ENCODE peak calls at places on chromosomes 16 and 17, in six cellular contexts. S is K562, T is GM12891, Z is H1, U is HepG2, G is GM12878. L is an unnamed sample.

GRCh38 chr17:70767102-70767701 is 597.9 kb downstream of the KCNJ2 start:
- DNase-seq in U (peak), Z (no peak), G (no peak), S (peak), T (peak), L (no peak)

GRCh38 chr17:74206332-74206818 is 2.9 kb downstream of the RPL38 start:
- DNase-seq in S (no peak), U (no peak), G (no peak), T (no peak), Z (no peak), L (no peak)

GRCh38 chr17:51818777-51819176 is 339.7 kb downstream of the CA10 start:
- DNase-seq in S (no peak), G (no peak), T (no peak), Z (no peak), U (no peak), L (no peak)

GRCh38 chr17:34826332-34826731 is 134.9 kb downstream of the CCT6B start:
- DNase-seq in T (no peak), G (no peak), U (no peak), S (peak), Z (no peak), L (no peak)

GRCh38 chr17:65987988-65988387 is 203.9 kb downstream of the CEP112 start:
- DNase-seq in Z (no peak), G (peak), T (no peak), S (peak), U (peak), L (no peak)

GRCh38 chr16:46972429-46972970 is 974 bp downstream of the DNAJA2 start:
- DNase-seq in S (peak), Z (no peak), U (peak), G (no peak), T (peak), L (no peak)

GRCh38 chr17:78476973-78477372 is 98.5 kb downstream of the PGS1 start:
- DNase-seq in S (no peak), G (no peak), T (no peak), U (peak), Z (no peak), L (no peak)

GRCh38 chr17:17605747-17606083 is 14.2 kb upstream of the PEMT start:
- DNase-seq in G (no peak), T (no peak), S (no peak), Z (no peak), U (no peak), L (no peak)

GRCh38 chr17:69525920-69526841 is 111.7 kb downstream of the MAP2K6 start:
- DNase-seq in G (no peak), Z (peak), T (no peak), U (peak), S (peak), L (no peak)

GRCh38 chr16:12293017-12293618 is 316.6 kb downstream of the SNX29 start:
- DNase-seq in G (no peak), S (peak), U (no peak), T (no peak), Z (no peak), L (no peak)

GRCh38 chr17:7782237-7782636 is 51.8 kb upstream of the KDM6B start:
- DNase-seq in S (no peak), T (no peak), U (no peak), Z (no peak), G (no peak), L (no peak)

GRCh38 chr17:81833921-81834830 is 674 bp downstream of the PPP1R27 start:
- DNase-seq in Z (no peak), S (no peak), U (no peak), T (no peak), G (no peak), L (no peak)

GRCh38 chr16:11359370-11359769 is 14.1 kb downstream of the RMI2 start:
- DNase-seq in Z (no peak), T (no peak), S (no peak), U (no peak), G (no peak), L (no peak)

GRCh38 chr17:81854974-81855774 is 5.2 kb downstream of the P4HB start:
- DNase-seq in G (no peak), Z (no peak), S (no peak), T (no peak), U (no peak), L (no peak)

GRCh38 chr16:84040823-84041391 is 1.7 kb downstream of the SLC38A8 start:
- DNase-seq in Z (no peak), G (no peak), T (no peak), S (no peak), U (no peak), L (no peak)

GRCh38 chr17:63419949-63420867 is 25.9 kb downstream of the CYB561 start:
- DNase-seq in S (peak), Z (no peak), G (no peak), T (no peak), U (no peak), L (no peak)

GRCh38 chr17:3667366-3668278 is 756 bp downstream of the TAX1BP3 start:
- DNase-seq in U (peak), Z (no peak), S (peak), T (no peak), G (no peak), L (no peak)

GRCh38 chr16:65392831-65393565 is 271.1 kb upstream of the CDH11 start:
- DNase-seq in T (no peak), S (no peak), U (no peak), Z (no peak), G (no peak), L (no peak)

GRCh38 chr17:63274156-63274555 is 171.9 kb downstream of the CYB561 start:
- DNase-seq in S (no peak), U (no peak), T (no peak), Z (no peak), G (no peak), L (no peak)

GRCh38 chr17:1089915-1090314 is 89.9 kb downstream of the ABR start:
- DNase-seq in Z (no peak), G (no peak), U (no peak), S (no peak), T (no peak), L (no peak)

GRCh38 chr17:49964539-49965521 is 4.2 kb upstream of the DLX4 start:
- DNase-seq in U (no peak), Z (no peak), S (no peak), T (no peak), G (no peak), L (no peak)

GRCh38 chr17:13756763-13757162 is 155.0 kb upstream of the HS3ST3A1 start:
- DNase-seq in G (no peak), U (no peak), T (no peak), Z (no peak), S (no peak), L (no peak)

GRCh38 chr16:3358884-3359283 is 3.2 kb downstream of the OR2C1 start:
- DNase-seq in T (no peak), U (no peak), Z (no peak), G (no peak), S (no peak), L (no peak)

GRCh38 chr17:38586788-38587187 is 19.0 kb downstream of the SRCIN1 start:
- DNase-seq in S (no peak), T (no peak), U (no peak), Z (no peak), G (no peak), L (no peak)

GRCh38 chr16:8850279-8850885 is 18.4 kb downstream of the CARHSP1 start:
- DNase-seq in S (no peak), Z (no peak), U (peak), T (peak), G (no peak), L (no peak)

GRCh38 chr17:18966831-18967624 is 15.1 kb downstream of the SLC5A10 start:
- DNase-seq in S (no peak), U (no peak), T (no peak), Z (no peak), G (no peak), L (no peak)

GRCh38 chr16:68296291-68296690 is 14.5 kb downstream of the SLC7A6OS start:
- DNase-seq in S (no peak), Z (no peak), T (no peak), U (no peak), G (no peak), L (no peak)

GRCh38 chr17:72622661-72623433 is 469.6 kb downstream of the SLC39A11 start:
- DNase-seq in U (no peak), S (no peak), T (no peak), G (no peak), Z (no peak), L (no peak)

GRCh38 chr16:57969451-57970123 is 1.3 kb downstream of the CNGB1 start:
- DNase-seq in Z (no peak), S (no peak), G (no peak), U (no peak), T (no peak), L (no peak)

GRCh38 chr17:40032322-40033320 is 17.4 kb downstream of the CSF3 start:
- DNase-seq in G (no peak), T (no peak), S (no peak), U (no peak), Z (no peak), L (peak)
- TF ChIP-seq POLR2A in G (no peak), T (no peak), S (no peak), U (no peak), Z (no peak), L (no peak)

GRCh38 chr17:57534863-57535651 is 210.0 kb downstream of the CCDC182 start:
- DNase-seq in G (no peak), S (peak), U (no peak), T (no peak), Z (no peak), L (no peak)
- TF ChIP-seq POLR2AphosphoS5 in G (no peak), S (no peak), U (no peak), T (no peak), Z (no peak), L (no peak)

DNA sequence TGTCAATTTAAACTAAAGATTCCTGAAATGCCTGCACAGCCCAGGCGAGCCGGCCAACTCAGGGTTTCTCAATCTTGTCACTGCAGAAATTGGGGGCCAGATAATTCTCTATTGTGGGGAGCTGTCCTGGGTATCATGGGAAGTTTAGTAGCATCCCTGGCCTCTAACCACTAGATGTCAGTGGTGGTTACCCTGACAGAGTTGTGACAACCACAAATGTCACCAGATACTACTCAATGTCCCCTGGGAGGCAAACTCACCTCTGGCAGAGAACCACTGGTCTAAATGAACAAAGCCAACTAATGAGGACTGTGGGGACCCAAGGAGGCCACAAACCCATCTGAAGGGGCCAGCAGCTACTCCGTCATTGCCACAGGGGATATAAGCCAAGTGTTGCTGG is 90.9 kb downstream of the MYH11 start:
- DNase-seq in G (peak), S (peak), U (peak), Z (no peak), T (peak), L (peak)
- TF ChIP-seq TAF1 in G (no peak), S (no peak), U (no peak), Z (no peak), T (no peak), L (no peak)

GRCh38 chr17:75295220-75296158 is 6.3 kb upstream of the SLC25A19 start:
- DNase-seq in U (peak), T (no peak), S (peak), G (peak), Z (no peak), L (no peak)
- TF ChIP-seq POLR2A in U (peak), T (peak), S (no peak), G (peak), Z (no peak), L (peak)